ENCODE peak calls at places on chromosomes 16 and 17, in ten cellular contexts. W is stimulated activated CD4-positive, alpha-beta T cell treated with anti-CD3 and anti-CD28 coated beads, Interleukin-4, amount 100 ng/mL, for 4 hours; A is left ventricle myocardium superior; M is LHCN-M2; K is NCI-H2171; Z is GM13977; G is glomerular endothelial cell; R is activated CD4-positive, alpha-beta T cell treated with anti-CD3 and anti-CD28 coated beads, Interleukin-2, amount 50 U/mL, for 1 hour; S is PC-3; Q is AG20443. E is an unnamed sample.

GRCh38 chr17:28982191-28982793 is 23.5 kb downstream of the SEZ6 start:
- DNase-seq in W (peak; percentile 14), A (no peak), M (no peak), K (no peak), Z (peak; percentile 76), G (peak; percentile 90), R (peak; percentile 30), S (no peak), Q (no peak), E (no peak)

GRCh38 chr16:73565263-73565662 is 517.3 kb upstream of the ZFHX3 start:
- DNase-seq in W (no peak), A (no peak), M (no peak), K (no peak), Z (no peak), G (no peak), R (no peak), S (peak; percentile 37), Q (no peak), E (no peak)

GRCh38 chr16:57985204-57986121 is 14.5 kb upstream of the CNGB1 start:
- DNase-seq in W (no peak), A (no peak), M (no peak), K (no peak), Z (peak; percentile 56), G (no peak), R (no peak), S (no peak), Q (no peak), E (no peak)

GRCh38 chr16:21300309-21301167 is 22.4 kb upstream of the CRYM start:
- DNase-seq in W (peak; percentile 39), A (peak; percentile 82), M (peak; percentile 100), K (peak; percentile 90), Z (peak; percentile 85), G (peak; percentile 99), R (peak; percentile 18), S (peak; percentile 98), Q (peak; percentile 94), E (peak; percentile 85)

GRCh38 chr17:72267601-72268000 is 146.8 kb downstream of the SOX9 start:
- DNase-seq in W (no peak), A (no peak), M (no peak), K (no peak), Z (no peak), G (no peak), R (no peak), S (no peak), Q (no peak), E (no peak)

GRCh38 chr17:64109400-64109799 is 20.5 kb downstream of the ERN1 start:
- DNase-seq in W (no peak), A (no peak), M (no peak), K (no peak), Z (no peak), G (no peak), R (no peak), S (no peak), Q (no peak), E (no peak)

GRCh38 chr16:74691093-74691855 is 9.4 kb downstream of the MLKL start:
- DNase-seq in W (no peak), A (no peak), M (peak; percentile 34), K (no peak), Z (no peak), G (no peak), R (no peak), S (no peak), Q (peak; percentile 78), E (no peak)

GRCh38 chr16:65875362-65876199 is 490.9 kb upstream of the CDH5 start:
- DNase-seq in W (no peak), A (no peak), M (no peak), K (no peak), Z (no peak), G (no peak), R (no peak), S (peak; percentile 5), Q (no peak), E (peak; percentile 59)

GRCh38 chr16:85396879-85397871 is 215.9 kb upstream of the GSE1 start:
- DNase-seq in W (no peak), A (peak; percentile 22), M (no peak), K (peak; percentile 96), Z (no peak), G (no peak), R (no peak), S (no peak), Q (no peak), E (no peak)